ENCODE peak calls at places on chromosome 20, in eight cellular contexts. One of them, this sample, is unnamed.
A peak's percentile ranks its signal among the peaks of the same experiment; 100 is the strongest.

GRCh38 chr20:12528591-12529041 is 480.2 kb upstream of the SPTLC3 start:
- DNase-seq in neural progenitor cell: peak; percentile 8
- DNase-seq in IMR-90: no peak
- DNase-seq in GM12878: no peak
- DNase-seq in MM.1S: no peak
- DNase-seq in PC-3: no peak
- DNase-seq in endothelial cell of umbilical vein: no peak
- DNase-seq in neuronal stem cell: no peak
- DNase-seq in this sample: no peak

GRCh38 chr20:25750765-25751696 is 54.4 kb upstream of the ZNF337 start:
- DNase-seq in neural progenitor cell: peak; percentile 19
- DNase-seq in IMR-90: peak; percentile 28
- DNase-seq in GM12878: peak; percentile 9
- DNase-seq in MM.1S: peak; percentile 53
- DNase-seq in PC-3: peak; percentile 61
- DNase-seq in endothelial cell of umbilical vein: peak; percentile 23
- DNase-seq in neuronal stem cell: no peak
- DNase-seq in this sample: peak; percentile 13

GRCh38 chr20:53866787-53867740 is 203.3 kb downstream of the BCAS1 start:
- DNase-seq in neural progenitor cell: peak; percentile 55
- DNase-seq in IMR-90: no peak
- DNase-seq in GM12878: peak; percentile 86
- DNase-seq in MM.1S: peak; percentile 82
- DNase-seq in PC-3: peak; percentile 55
- DNase-seq in endothelial cell of umbilical vein: no peak
- DNase-seq in neuronal stem cell: no peak
- DNase-seq in this sample: peak; percentile 55

GRCh38 chr20:31720486-31721407 is 1.9 kb downstream of the BCL2L1 start:
- DNase-seq in neural progenitor cell: no peak
- DNase-seq in IMR-90: no peak
- DNase-seq in GM12878: no peak
- DNase-seq in MM.1S: peak; percentile 52
- DNase-seq in PC-3: peak; percentile 13
- DNase-seq in endothelial cell of umbilical vein: peak; percentile 32
- DNase-seq in neuronal stem cell: no peak
- DNase-seq in this sample: peak; percentile 32

GRCh38 chr20:19935842-19936241 is 81.3 kb upstream of the NAA20 start:
- DNase-seq in neural progenitor cell: no peak
- DNase-seq in IMR-90: no peak
- DNase-seq in GM12878: no peak
- DNase-seq in MM.1S: no peak
- DNase-seq in PC-3: peak; percentile 76
- DNase-seq in endothelial cell of umbilical vein: no peak
- DNase-seq in neuronal stem cell: no peak
- DNase-seq in this sample: no peak

GRCh38 chr20:33880396-33880795 is 69.2 kb downstream of the CHMP4B start:
- DNase-seq in neural progenitor cell: no peak
- DNase-seq in IMR-90: no peak
- DNase-seq in GM12878: no peak
- DNase-seq in MM.1S: no peak
- DNase-seq in PC-3: no peak
- DNase-seq in endothelial cell of umbilical vein: no peak
- DNase-seq in neuronal stem cell: no peak
- DNase-seq in this sample: no peak

GRCh38 chr20:57400821-57401564 is 9.8 kb downstream of the RBM38 start:
- DNase-seq in neural progenitor cell: no peak
- DNase-seq in IMR-90: no peak
- DNase-seq in GM12878: no peak
- DNase-seq in MM.1S: peak; percentile 4
- DNase-seq in PC-3: no peak
- DNase-seq in endothelial cell of umbilical vein: no peak
- DNase-seq in neuronal stem cell: no peak
- DNase-seq in this sample: no peak

GRCh38 chr20:47818466-47818865 is 33.2 kb upstream of the SULF2 start:
- DNase-seq in neural progenitor cell: no peak
- DNase-seq in IMR-90: no peak
- DNase-seq in GM12878: no peak
- DNase-seq in MM.1S: no peak
- DNase-seq in PC-3: no peak
- DNase-seq in endothelial cell of umbilical vein: no peak
- DNase-seq in neuronal stem cell: no peak
- DNase-seq in this sample: no peak

GRCh38 chr20:60034231-60035110 is 76.2 kb downstream of the CDH26 start:
- DNase-seq in neural progenitor cell: no peak
- DNase-seq in IMR-90: no peak
- DNase-seq in GM12878: no peak
- DNase-seq in MM.1S: no peak
- DNase-seq in PC-3: no peak
- DNase-seq in endothelial cell of umbilical vein: no peak
- DNase-seq in neuronal stem cell: peak; percentile 6
- DNase-seq in this sample: peak; percentile 11

GRCh38 chr20:57401565-57401918 is 10.3 kb downstream of the RBM38 start:
- DNase-seq in neural progenitor cell: no peak
- DNase-seq in IMR-90: no peak
- DNase-seq in GM12878: no peak
- DNase-seq in MM.1S: no peak
- DNase-seq in PC-3: no peak
- DNase-seq in endothelial cell of umbilical vein: no peak
- DNase-seq in neuronal stem cell: no peak
- DNase-seq in this sample: no peak

GRCh38 chr20:53872081-53872541 is 198.3 kb downstream of the BCAS1 start:
- DNase-seq in neural progenitor cell: no peak
- DNase-seq in IMR-90: no peak
- DNase-seq in GM12878: no peak
- DNase-seq in MM.1S: peak; percentile 39
- DNase-seq in PC-3: no peak
- DNase-seq in endothelial cell of umbilical vein: peak; percentile 63
- DNase-seq in neuronal stem cell: no peak
- DNase-seq in this sample: peak; percentile 44

GRCh38 chr20:13546497-13547131 is 92.1 kb downstream of the TASP1 start:
- DNase-seq in neural progenitor cell: peak; percentile 86
- DNase-seq in IMR-90: peak; percentile 71
- DNase-seq in GM12878: peak; percentile 17
- DNase-seq in MM.1S: peak; percentile 79
- DNase-seq in PC-3: peak; percentile 93
- DNase-seq in endothelial cell of umbilical vein: peak; percentile 72
- DNase-seq in neuronal stem cell: peak; percentile 73
- DNase-seq in this sample: peak; percentile 89

GRCh38 chr20:61256365-61256764 is 4.3 kb downstream of the CDH4 start:
- DNase-seq in neural progenitor cell: no peak
- DNase-seq in IMR-90: no peak
- DNase-seq in GM12878: no peak
- DNase-seq in MM.1S: no peak
- DNase-seq in PC-3: no peak
- DNase-seq in endothelial cell of umbilical vein: no peak
- DNase-seq in neuronal stem cell: no peak
- DNase-seq in this sample: no peak

GRCh38 chr20:1001981-1002681 is at the start of gene RSPO4:
- DNase-seq in neural progenitor cell: peak; percentile 64
- DNase-seq in IMR-90: no peak
- DNase-seq in GM12878: no peak
- DNase-seq in MM.1S: no peak
- DNase-seq in PC-3: no peak
- DNase-seq in endothelial cell of umbilical vein: no peak
- DNase-seq in neuronal stem cell: no peak
- DNase-seq in this sample: no peak

GRCh38 chr20:56953055-56953586 is 313.3 kb downstream of the BMP7 start:
- DNase-seq in neural progenitor cell: no peak
- DNase-seq in IMR-90: no peak
- DNase-seq in GM12878: no peak
- DNase-seq in MM.1S: no peak
- DNase-seq in PC-3: no peak
- DNase-seq in endothelial cell of umbilical vein: no peak
- DNase-seq in neuronal stem cell: no peak
- DNase-seq in this sample: no peak

GRCh38 chr20:24066075-24066700 is 77.6 kb upstream of the GGTLC1 start:
- DNase-seq in neural progenitor cell: no peak
- DNase-seq in IMR-90: no peak
- DNase-seq in GM12878: no peak
- DNase-seq in MM.1S: peak; percentile 60
- DNase-seq in PC-3: no peak
- DNase-seq in endothelial cell of umbilical vein: no peak
- DNase-seq in neuronal stem cell: no peak
- DNase-seq in this sample: no peak

GRCh38 chr20:61044499-61044898 is 207.6 kb upstream of the CDH4 start:
- DNase-seq in neural progenitor cell: peak; percentile 18
- DNase-seq in IMR-90: no peak
- DNase-seq in GM12878: no peak
- DNase-seq in MM.1S: no peak
- DNase-seq in PC-3: no peak
- DNase-seq in endothelial cell of umbilical vein: no peak
- DNase-seq in neuronal stem cell: no peak
- DNase-seq in this sample: no peak

GRCh38 chr20:32483351-32484220 is 101.5 kb downstream of the NOL4L start:
- DNase-seq in neural progenitor cell: peak; percentile 93
- DNase-seq in IMR-90: peak; percentile 73
- DNase-seq in GM12878: no peak
- DNase-seq in MM.1S: peak; percentile 63
- DNase-seq in PC-3: peak; percentile 65
- DNase-seq in endothelial cell of umbilical vein: peak; percentile 75
- DNase-seq in neuronal stem cell: peak; percentile 74
- DNase-seq in this sample: peak; percentile 84

GRCh38 chr20:5718896-5719595 is 31.2 kb upstream of the SHLD1 start:
- DNase-seq in neural progenitor cell: no peak
- DNase-seq in IMR-90: no peak
- DNase-seq in GM12878: no peak
- DNase-seq in MM.1S: no peak
- DNase-seq in PC-3: no peak
- DNase-seq in endothelial cell of umbilical vein: no peak
- DNase-seq in neuronal stem cell: no peak
- DNase-seq in this sample: no peak

GRCh38 chr20:6704132-6704861 is 63.2 kb upstream of the BMP2 start:
- DNase-seq in neural progenitor cell: no peak
- DNase-seq in IMR-90: peak; percentile 75
- DNase-seq in GM12878: no peak
- DNase-seq in MM.1S: no peak
- DNase-seq in PC-3: peak; percentile 89
- DNase-seq in endothelial cell of umbilical vein: peak; percentile 83
- DNase-seq in neuronal stem cell: no peak
- DNase-seq in this sample: peak; percentile 15

GRCh38 chr20:62603907-62604785 is 38.2 kb upstream of the SLCO4A1 start:
- DNase-seq in neural progenitor cell: no peak
- DNase-seq in IMR-90: no peak
- DNase-seq in GM12878: no peak
- DNase-seq in MM.1S: no peak
- DNase-seq in PC-3: no peak
- DNase-seq in endothelial cell of umbilical vein: no peak
- DNase-seq in neuronal stem cell: no peak
- DNase-seq in this sample: no peak
- H3K9ac ChIP-seq in neural progenitor cell: no peak overlapping the region
- H3K9ac ChIP-seq in IMR-90: no peak overlapping the region
- H3K9ac ChIP-seq in GM12878: no peak overlapping the region
- H3K9ac ChIP-seq in MM.1S: no peak overlapping the region
- H3K9ac ChIP-seq in PC-3: peak overlapping the region; percentile 28
- H3K9ac ChIP-seq in endothelial cell of umbilical vein: peak overlapping the region; percentile 35
- H3K9ac ChIP-seq in neuronal stem cell: no peak overlapping the region
- H3K9ac ChIP-seq in this sample: no peak overlapping the region

DNA sequence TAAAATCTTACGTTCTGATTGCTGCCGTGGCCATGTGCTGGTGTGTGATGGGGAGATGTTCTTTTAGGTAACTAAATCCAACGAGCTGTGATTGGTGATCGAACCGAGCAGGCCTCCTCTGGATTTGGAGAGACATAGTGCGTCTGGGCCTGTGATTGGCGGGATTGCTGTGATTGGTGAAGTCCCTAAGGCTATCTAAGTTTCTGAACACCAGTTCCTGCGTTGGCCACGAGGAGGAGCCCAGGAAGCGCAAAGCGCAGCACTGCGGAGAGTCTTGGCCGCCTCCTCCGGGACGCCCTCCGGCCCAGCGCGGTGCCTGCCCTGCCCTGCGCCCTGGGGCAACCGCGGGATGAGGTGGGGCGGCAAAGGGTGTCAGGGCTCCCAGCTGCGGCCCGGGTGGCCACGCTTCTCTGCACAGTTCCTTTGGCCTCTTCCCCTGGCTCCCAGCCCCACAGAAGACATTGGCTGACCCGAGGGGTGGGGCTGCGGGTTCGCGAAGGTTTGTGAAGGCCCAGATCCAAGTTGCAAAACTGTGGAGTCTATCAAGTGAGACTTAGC is 33.0 kb downstream of the HNF4A start:
- DNase-seq in neural progenitor cell: peak; percentile 90
- DNase-seq in IMR-90: peak; percentile 59
- DNase-seq in GM12878: no peak
- DNase-seq in MM.1S: peak; percentile 78
- DNase-seq in PC-3: peak; percentile 91
- DNase-seq in endothelial cell of umbilical vein: peak; percentile 63
- DNase-seq in neuronal stem cell: peak; percentile 62
- DNase-seq in this sample: peak; percentile 83
- H3K4me1 ChIP-seq in neural progenitor cell: peaks cover 11% of the 10 kb centered on the region
- H3K4me1 ChIP-seq in IMR-90: no peaks in the 10 kb centered on the region
- H3K4me1 ChIP-seq in GM12878: no peaks in the 10 kb centered on the region
- H3K4me1 ChIP-seq in MM.1S: no peaks in the 10 kb centered on the region
- H3K4me1 ChIP-seq in PC-3: peaks cover 12% of the 10 kb centered on the region
- H3K4me1 ChIP-seq in endothelial cell of umbilical vein: no peaks in the 10 kb centered on the region
- H3K4me1 ChIP-seq in neuronal stem cell: peaks cover 11% of the 10 kb centered on the region
- H3K4me1 ChIP-seq in this sample: peaks cover 14% of the 10 kb centered on the region

GRCh38 chr20:58832442-58832841 is 18.3 kb downstream of the GNAS-AS1 start:
- DNase-seq in neural progenitor cell: no peak
- DNase-seq in IMR-90: no peak
- DNase-seq in GM12878: no peak
- DNase-seq in MM.1S: no peak
- DNase-seq in PC-3: no peak
- DNase-seq in endothelial cell of umbilical vein: no peak
- DNase-seq in neuronal stem cell: no peak
- DNase-seq in this sample: no peak
- H3K36me3 ChIP-seq in neural progenitor cell: no peaks in the 10 kb centered on the region
- H3K36me3 ChIP-seq in IMR-90: peaks cover 5% of the 10 kb centered on the region
- H3K36me3 ChIP-seq in GM12878: no peaks in the 10 kb centered on the region
- H3K36me3 ChIP-seq in MM.1S: no peaks in the 10 kb centered on the region
- H3K36me3 ChIP-seq in PC-3: no peaks in the 10 kb centered on the region
- H3K36me3 ChIP-seq in endothelial cell of umbilical vein: no peaks in the 10 kb centered on the region
- H3K36me3 ChIP-seq in neuronal stem cell: peaks cover 3% of the 10 kb centered on the region
- H3K36me3 ChIP-seq in this sample: no peaks in the 10 kb centered on the region

GRCh38 chr20:50195524-50196120 is 5.0 kb downstream of the CEBPB start:
- DNase-seq in neural progenitor cell: no peak
- DNase-seq in IMR-90: peak; percentile 64
- DNase-seq in GM12878: no peak
- DNase-seq in MM.1S: no peak
- DNase-seq in PC-3: no peak
- DNase-seq in endothelial cell of umbilical vein: no peak
- DNase-seq in neuronal stem cell: no peak
- DNase-seq in this sample: no peak

GRCh38 chr20:50196896-50197295 is 6.3 kb downstream of the CEBPB start:
- DNase-seq in neural progenitor cell: no peak
- DNase-seq in IMR-90: no peak
- DNase-seq in GM12878: no peak
- DNase-seq in MM.1S: no peak
- DNase-seq in PC-3: no peak
- DNase-seq in endothelial cell of umbilical vein: no peak
- DNase-seq in neuronal stem cell: no peak
- DNase-seq in this sample: no peak

GRCh38 chr20:50197463-50197862 is 6.8 kb downstream of the CEBPB start:
- DNase-seq in neural progenitor cell: no peak
- DNase-seq in IMR-90: no peak
- DNase-seq in GM12878: no peak
- DNase-seq in MM.1S: no peak
- DNase-seq in PC-3: no peak
- DNase-seq in endothelial cell of umbilical vein: no peak
- DNase-seq in neuronal stem cell: no peak
- DNase-seq in this sample: no peak

GRCh38 chr20:50194831-50195523 is 4.3 kb downstream of the CEBPB start:
- DNase-seq in neural progenitor cell: no peak
- DNase-seq in IMR-90: no peak
- DNase-seq in GM12878: no peak
- DNase-seq in MM.1S: no peak
- DNase-seq in PC-3: no peak
- DNase-seq in endothelial cell of umbilical vein: no peak
- DNase-seq in neuronal stem cell: no peak
- DNase-seq in this sample: no peak

GRCh38 chr20:50196248-50196647 is 5.6 kb downstream of the CEBPB start:
- DNase-seq in neural progenitor cell: no peak
- DNase-seq in IMR-90: no peak
- DNase-seq in GM12878: no peak
- DNase-seq in MM.1S: no peak
- DNase-seq in PC-3: no peak
- DNase-seq in endothelial cell of umbilical vein: no peak
- DNase-seq in neuronal stem cell: no peak
- DNase-seq in this sample: no peak
- H3K9ac ChIP-seq in neural progenitor cell: no peak overlapping the region
- H3K9ac ChIP-seq in IMR-90: no peak overlapping the region
- H3K9ac ChIP-seq in GM12878: no peak overlapping the region
- H3K9ac ChIP-seq in MM.1S: no peak overlapping the region
- H3K9ac ChIP-seq in PC-3: no peak overlapping the region
- H3K9ac ChIP-seq in endothelial cell of umbilical vein: no peak overlapping the region
- H3K9ac ChIP-seq in neuronal stem cell: no peak overlapping the region
- H3K9ac ChIP-seq in this sample: peak overlapping the region; percentile 100